ENCODE peak calls at places on chromosomes 2 and 18, in six cellular contexts. I is neuronal stem cell, Z is IMR-90, M is H9, Y is trophoblast cell, F is H1. V is an unnamed sample.

GRCh38 chr2:64859208-64860161 is 129.7 kb upstream of the SLC1A4 start:
- DNase-seq in F (peak; percentile 68), Z (peak; percentile 87), Y (peak; percentile 89), M (peak; percentile 78), I (peak; percentile 58), V (peak; percentile 96)

GRCh38 chr2:43105586-43106562 is 120.5 kb downstream of the ZFP36L2 start:
- DNase-seq in M (no peak), Y (no peak), I (no peak), F (no peak), Z (peak; percentile 73), V (peak; percentile 59)

GRCh38 chr18:48433541-48433940 is 24.4 kb upstream of the ZBTB7C start:
- DNase-seq in M (no peak), Y (no peak), F (no peak), I (no peak), Z (no peak), V (no peak)

GRCh38 chr2:38113999-38114708 is 38.2 kb upstream of the CYP1B1 start:
- DNase-seq in I (no peak), F (no peak), Y (no peak), Z (peak; percentile 51), M (no peak), V (no peak)

GRCh38 chr2:39523308-39524044 is 86.4 kb upstream of the MAP4K3 start:
- DNase-seq in F (no peak), M (no peak), I (no peak), Y (peak; percentile 72), Z (peak; percentile 93), V (peak; percentile 80)

GRCh38 chr2:147567131-147567530 is 277.7 kb upstream of the ACVR2A start:
- DNase-seq in Z (peak; percentile 47), Y (no peak), F (no peak), M (no peak), I (no peak), V (peak; percentile 65)

GRCh38 chr2:219169950-219170654 is at the start of gene SLC23A3:
- DNase-seq in F (no peak), I (no peak), M (no peak), Z (no peak), Y (no peak), V (no peak)

GRCh38 chr2:141522048-141522447 is 608.8 kb downstream of the LRP1B start:
- DNase-seq in Z (no peak), I (no peak), F (no peak), Y (no peak), M (no peak), V (no peak)

GRCh38 chr2:175218551-175218950 is 37.0 kb upstream of the ATP5MC3 start:
- DNase-seq in Z (no peak), I (no peak), Y (no peak), M (no peak), F (no peak), V (no peak)

GRCh38 chr18:48408727-48409590 is at the start of gene ZBTB7C:
- DNase-seq in F (peak; percentile 71), Z (no peak), M (no peak), Y (peak; percentile 61), I (peak; percentile 67), V (peak; percentile 24)

GRCh38 chr2:8566788-8567468 is 114.9 kb upstream of the ID2 start:
- DNase-seq in F (no peak), I (no peak), M (peak; percentile 12), Z (no peak), Y (no peak), V (no peak)

GRCh38 chr2:120301289-120301688 is 44.6 kb upstream of the INHBB start:
- DNase-seq in Y (peak; percentile 22), Z (no peak), F (no peak), M (no peak), I (no peak), V (no peak)

GRCh38 chr2:240957656-240958365 is 40.6 kb upstream of the SNED1 start:
- DNase-seq in Y (no peak), I (no peak), F (no peak), Z (no peak), M (peak; percentile 32), V (peak; percentile 4)

GRCh38 chr2:135960598-135961551 is 24.6 kb downstream of the DARS1 start:
- DNase-seq in I (no peak), Y (no peak), M (no peak), Z (peak; percentile 80), F (no peak), V (peak; percentile 66)

GRCh38 chr2:49753344-49753930 is 599.1 kb upstream of the FSHR start:
- DNase-seq in M (no peak), I (no peak), F (no peak), Y (peak; percentile 2), Z (no peak), V (peak; percentile 40)

GRCh38 chr2:241817126-241817820 is 8.3 kb downstream of the NEU4 start:
- DNase-seq in I (no peak), F (no peak), M (peak; percentile 37), Y (no peak), Z (no peak), V (no peak)

GRCh38 chr2:167140767-167141166 is 252.5 kb downstream of the XIRP2 start:
- DNase-seq in F (no peak), M (no peak), I (no peak), Z (peak; percentile 100), Y (peak; percentile 0), V (peak; percentile 88)

GRCh38 chr18:32287249-32287648 is 97.4 kb downstream of the MEP1B start:
- DNase-seq in M (no peak), Z (no peak), I (no peak), F (no peak), Y (no peak), V (no peak)

GRCh38 chr18:44904768-44905167 is 224.1 kb downstream of the SETBP1 start:
- DNase-seq in Y (no peak), Z (no peak), I (no peak), F (no peak), M (no peak), V (no peak)

GRCh38 chr2:110146945-110147332 is 31.3 kb upstream of the MALL start:
- DNase-seq in M (no peak), F (no peak), Z (no peak), I (no peak), Y (no peak), V (no peak)

GRCh38 chr2:236610991-236611821 is 41.6 kb downstream of the ACKR3 start:
- DNase-seq in Z (peak; percentile 10), Y (peak; percentile 96), M (no peak), F (no peak), I (no peak), V (no peak)

GRCh38 chr2:137367361-137367760 is 596.9 kb upstream of the HNMT start:
- DNase-seq in Y (no peak), Z (no peak), F (no peak), M (no peak), I (no peak), V (no peak)

GRCh38 chr2:113278812-113279139 is at the start of gene PAX8:
- DNase-seq in F (no peak), M (peak; percentile 46), Y (no peak), I (no peak), Z (no peak), V (no peak)

GRCh38 chr2:113276216-113276905 is 2.4 kb downstream of the PAX8 start:
- DNase-seq in F (no peak), Z (no peak), I (peak; percentile 21), Y (no peak), M (no peak), V (no peak)

GRCh38 chr2:113278073-113278811 is 479 bp downstream of the PAX8 start:
- DNase-seq in Z (no peak), Y (no peak), I (peak; percentile 35), M (peak; percentile 37), F (peak; percentile 62), V (no peak)

GRCh38 chr2:113276906-113277425 is 1.8 kb downstream of the PAX8 start:
- DNase-seq in F (peak; percentile 88), Y (no peak), M (peak; percentile 51), Z (no peak), I (peak; percentile 48), V (no peak)

GRCh38 chr2:113277474-113278072 is 1.1 kb downstream of the PAX8 start:
- DNase-seq in M (peak; percentile 51), Z (no peak), Y (no peak), I (peak; percentile 47), F (no peak), V (no peak)
- H3K9ac ChIP-seq in M (no peak overlapping the region), Z (no peak overlapping the region), Y (no peak overlapping the region), I (peak overlapping the region; percentile 87), F (no peak overlapping the region), V (peak overlapping the region; percentile 71)

GRCh38 chr2:138601438-138602165 is 100.0 kb downstream of the SPOPL start:
- DNase-seq in M (no peak), Z (peak; percentile 3), Y (peak; percentile 87), F (no peak), I (no peak), V (no peak)
- H4K91ac ChIP-seq in M (no peak overlapping the region), Z (no peak overlapping the region), Y (no peak overlapping the region), F (no peak overlapping the region), I (no peak overlapping the region), V (no peak overlapping the region)

GRCh38 chr2:161234627-161235026 is 73.6 kb upstream of the PSMD14 start:
- DNase-seq in F (no peak), Y (no peak), I (no peak), M (no peak), Z (no peak), V (no peak)

GRCh38 chr2:161232571-161232970 is 72.3 kb downstream of the TANK start:
- DNase-seq in F (no peak), Y (no peak), M (no peak), Z (no peak), I (no peak), V (no peak)

GRCh38 chr2:161230959-161231358 is 70.7 kb downstream of the TANK start:
- DNase-seq in M (no peak), Y (no peak), Z (no peak), I (no peak), F (no peak), V (no peak)

GRCh38 chr2:161237397-161238263 is 70.6 kb upstream of the PSMD14 start:
- DNase-seq in I (peak; percentile 56), Z (peak; percentile 33), M (peak; percentile 41), Y (peak; percentile 54), F (peak; percentile 69), V (peak; percentile 58)

DNA sequence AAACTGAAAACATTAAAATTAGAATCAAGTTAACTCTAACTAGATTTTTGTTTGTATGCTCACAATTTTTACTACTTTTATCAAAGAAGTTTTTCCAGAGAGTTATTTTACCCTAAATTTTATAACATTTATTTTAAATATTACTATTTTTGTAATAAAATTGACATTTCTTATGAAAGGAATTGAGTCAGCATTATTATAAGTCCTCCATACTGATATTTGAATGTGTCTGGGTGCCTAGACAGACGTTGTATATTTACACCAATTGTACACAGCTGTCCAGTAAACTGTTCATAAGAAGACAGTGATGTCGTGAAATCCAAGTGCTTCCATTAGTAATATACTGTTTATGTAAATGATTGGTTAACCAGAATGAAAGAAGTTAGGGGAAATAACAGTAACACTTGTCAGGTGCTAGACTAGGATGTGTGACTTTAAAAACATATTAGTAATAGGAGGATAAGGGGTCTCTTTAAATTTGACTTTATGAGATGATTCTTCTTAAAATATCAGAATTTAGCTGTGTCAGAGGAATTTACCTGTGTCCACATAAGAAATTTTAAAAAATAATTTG is 73.7 kb downstream of the TANK start:
- DNase-seq in I (no peak), Z (no peak), M (no peak), F (no peak), Y (no peak), V (no peak)
- H3K27ac ChIP-seq in I (no peak overlapping the region), Z (no peak overlapping the region), M (no peak overlapping the region), F (no peak overlapping the region), Y (no peak overlapping the region), V (no peak overlapping the region)

DNA sequence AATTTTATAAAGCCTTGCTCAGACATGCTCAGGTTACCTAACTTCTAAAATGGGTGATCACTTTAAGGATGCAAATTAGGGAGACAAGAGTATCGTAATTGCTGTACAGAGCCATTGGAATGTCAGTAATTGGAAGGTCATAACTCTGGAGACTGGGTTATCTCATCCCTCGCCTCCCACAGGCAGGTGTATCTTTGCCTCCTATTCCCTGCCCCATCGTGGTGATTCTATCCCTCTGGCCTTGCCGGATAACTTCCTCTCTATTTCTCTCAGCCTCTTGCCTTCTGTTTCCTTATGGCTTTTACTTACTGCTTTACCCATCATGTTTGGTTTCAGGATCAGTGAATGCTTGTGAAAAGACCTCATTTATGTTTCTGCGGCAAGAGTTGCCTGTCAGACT is 2.5 kb downstream of the PDK1 start:
- DNase-seq in I (no peak), M (no peak), Z (no peak), F (no peak), Y (peak; percentile 21), V (no peak)
- H3K9ac ChIP-seq in I (no peak overlapping the region), M (no peak overlapping the region), Z (peak overlapping the region; percentile 36), F (no peak overlapping the region), Y (no peak overlapping the region), V (no peak overlapping the region)